ENCODE peak calls at places on chromosomes 12 and 14, in five cellular contexts. J is mucosa of descending colon, Y is cardiac fibroblast, S is amniotic stem cell, W is CMK. U is an unnamed sample.

GRCh38 chr12:113002676-113003075 is 24.4 kb downstream of the OAS2 start:
- DNase-seq in S (no peak), W (no peak), J (no peak), Y (no peak), U (no peak)

GRCh38 chr12:125593269-125593668 is 528.0 kb downstream of the AACS start:
- DNase-seq in J (no peak), W (no peak), Y (no peak), S (no peak), U (no peak)

GRCh38 chr12:8860165-8860961 is 37.9 kb downstream of the A2ML1 start:
- DNase-seq in W (no peak), Y (peak; percentile 67), S (peak; percentile 3), J (peak; percentile 50), U (peak; percentile 34)

GRCh38 chr12:51009038-51009437 is 17.1 kb downstream of the SLC11A2 start:
- DNase-seq in Y (no peak), S (no peak), W (no peak), J (peak; percentile 55), U (no peak)

GRCh38 chr14:104390221-104390931 is 189.2 kb upstream of the C14orf180 start:
- DNase-seq in W (no peak), S (no peak), Y (no peak), J (no peak), U (no peak)

GRCh38 chr14:22296722-22297121 is 292.3 kb downstream of the DAD1 start:
- DNase-seq in J (no peak), W (no peak), Y (peak; percentile 59), S (no peak), U (peak; percentile 36)

GRCh38 chr14:79278798-79279644 is 932.3 kb downstream of the DIO2 start:
- DNase-seq in W (no peak), J (peak; percentile 80), Y (peak; percentile 84), S (peak; percentile 44), U (peak; percentile 61)

GRCh38 chr14:55237999-55238680 is 33.1 kb upstream of the FBXO34 start:
- DNase-seq in W (no peak), Y (no peak), J (no peak), S (no peak), U (peak; percentile 16)

GRCh38 chr12:14273911-14274306 is 91.6 kb upstream of the ATF7IP start:
- DNase-seq in J (no peak), Y (no peak), S (no peak), W (no peak), U (no peak)

GRCh38 chr14:23538785-23539184 is 12.8 kb downstream of the ZFHX2 start:
- DNase-seq in S (no peak), J (no peak), W (no peak), Y (peak; percentile 32), U (no peak)

GRCh38 chr12:3337944-3338343 is 153.1 kb upstream of the PRMT8 start:
- DNase-seq in Y (no peak), J (no peak), S (no peak), W (no peak), U (no peak)

GRCh38 chr12:13241833-13242232 is 45.3 kb downstream of the EMP1 start:
- DNase-seq in Y (no peak), J (peak; percentile 73), S (no peak), W (no peak), U (no peak)

GRCh38 chr14:105281354-105282097 is 19.3 kb downstream of the BRF1 start:
- DNase-seq in Y (peak; percentile 80), S (no peak), J (peak; percentile 54), W (no peak), U (no peak)

GRCh38 chr14:74502236-74503019 is 8.9 kb downstream of the ISCA2 start:
- DNase-seq in S (no peak), J (peak; percentile 39), W (no peak), Y (peak; percentile 64), U (no peak)

GRCh38 chr14:104889374-104889755 is 24.3 kb downstream of the CEP170B start:
- DNase-seq in J (no peak), Y (no peak), W (no peak), S (no peak), U (no peak)

GRCh38 chr12:71582925-71583324 is 80.7 kb downstream of the ZFC3H1 start:
- DNase-seq in Y (no peak), J (no peak), S (no peak), W (no peak), U (no peak)

GRCh38 chr14:32941668-32942065 is 3.0 kb downstream of the NPAS3 start:
- DNase-seq in S (no peak), Y (no peak), J (no peak), W (no peak), U (peak; percentile 27)

GRCh38 chr14:29741909-29742401 is 185.7 kb downstream of the PRKD1 start:
- DNase-seq in Y (peak; percentile 81), J (no peak), S (no peak), W (no peak), U (peak; percentile 73)

GRCh38 chr12:123905319-123905925 is 67.2 kb downstream of the CCDC92 start:
- DNase-seq in Y (peak; percentile 87), S (peak; percentile 52), J (peak; percentile 69), W (peak; percentile 48), U (peak; percentile 37)

GRCh38 chr12:89575405-89575804 is 49.6 kb upstream of the POC1B start:
- DNase-seq in S (no peak), Y (no peak), J (no peak), W (no peak), U (no peak)

GRCh38 chr14:22070119-22070982 is 396.7 kb upstream of the OR4E1 start:
- DNase-seq in W (no peak), J (peak; percentile 30), S (no peak), Y (peak; percentile 13), U (no peak)